ENCODE peak calls at places on chromosomes 12 and 14, in ten cellular contexts. C is dermis microvascular lymphatic vessel endothelial cell, Q is DMS153, X is choroid plexus epithelial cell, R is SHP77, S is nephron progenitor cell, E is activated T-cell treated with anti-CD3 and anti-CD28 coated beads for 1 hour, J is NCI-H774, G is NCI-H2081, U is T-helper 1 cell. L is an unnamed sample.

GRCh38 chr14:95817271-95817670 is 59.4 kb upstream of the TUNAR start:
- DNase-seq in U (no peak), X (no peak), S (no peak), R (no peak), C (no peak), E (no peak), G (no peak), Q (no peak), J (no peak), L (no peak)

GRCh38 chr12:50333441-50333840 is 50.1 kb upstream of the LIMA1 start:
- DNase-seq in Q (no peak), R (no peak), U (no peak), G (no peak), X (no peak), E (no peak), C (no peak), J (no peak), S (no peak), L (no peak)

GRCh38 chr14:81517798-81518398 is 15.8 kb downstream of the SEL1L start:
- DNase-seq in C (no peak), E (no peak), J (no peak), S (no peak), Q (no peak), G (no peak), U (no peak), X (peak; percentile 62), R (no peak), L (no peak)

GRCh38 chr14:54447231-54447692 is 6.1 kb upstream of the CNIH1 start:
- DNase-seq in S (no peak), Q (no peak), R (no peak), G (no peak), C (no peak), J (no peak), X (peak; percentile 89), U (no peak), E (no peak), L (no peak)

GRCh38 chr12:58832-59231 is 7.7 kb upstream of the IQSEC3 start:
- DNase-seq in Q (no peak), X (no peak), G (no peak), U (no peak), C (no peak), S (no peak), J (no peak), E (no peak), R (no peak), L (no peak)

GRCh38 chr12:79514730-79515525 is 175.8 kb downstream of the PAWR start:
- DNase-seq in E (no peak), U (no peak), Q (no peak), C (peak; percentile 55), G (no peak), R (no peak), X (peak; percentile 37), J (no peak), S (no peak), L (no peak)

GRCh38 chr12:32069071-32069470 is 37.6 kb upstream of the BICD1 start:
- DNase-seq in G (no peak), Q (no peak), U (no peak), S (no peak), C (peak; percentile 34), E (no peak), J (no peak), X (peak; percentile 13), R (no peak), L (peak; percentile 12)

GRCh38 chr14:90421621-90422020 is 24.8 kb downstream of the CALM1 start:
- DNase-seq in Q (no peak), C (no peak), R (no peak), U (no peak), X (no peak), G (no peak), J (no peak), S (no peak), E (no peak), L (no peak)

GRCh38 chr12:124278389-124279101 is 16.3 kb upstream of the RFLNA start:
- DNase-seq in X (peak; percentile 14), U (no peak), S (peak; percentile 20), E (no peak), R (peak; percentile 64), G (no peak), J (no peak), Q (no peak), C (no peak), L (no peak)

GRCh38 chr14:93727917-93728650 is 60.2 kb downstream of the PRIMA1 start:
- DNase-seq in G (no peak), X (no peak), C (no peak), Q (no peak), R (no peak), S (no peak), J (no peak), E (no peak), U (no peak), L (no peak)

GRCh38 chr12:20493924-20494323 is 125.6 kb downstream of the PDE3A start:
- DNase-seq in E (no peak), X (peak; percentile 61), G (no peak), Q (no peak), R (no peak), U (no peak), J (no peak), S (no peak), C (no peak), L (no peak)

GRCh38 chr12:106074706-106075392 is 63.9 kb downstream of the NUAK1 start:
- DNase-seq in R (no peak), Q (no peak), C (no peak), U (no peak), S (peak; percentile 15), E (no peak), X (peak; percentile 57), J (no peak), G (no peak), L (peak; percentile 6)

GRCh38 chr12:62260733-62261683 is 804 bp downstream of the USP15 start:
- DNase-seq in Q (peak; percentile 40), J (no peak), U (peak; percentile 28), E (peak; percentile 33), R (no peak), S (peak; percentile 7), G (peak; percentile 1), X (peak; percentile 63), C (no peak), L (no peak)

GRCh38 chr14:75519826-75520692 is 2.2 kb upstream of the BATF start:
- DNase-seq in U (no peak), X (peak; percentile 45), R (no peak), Q (no peak), G (no peak), C (no peak), J (no peak), S (no peak), E (no peak), L (no peak)

GRCh38 chr14:92683041-92683440 is 65.4 kb downstream of the LGMN start:
- DNase-seq in J (no peak), C (no peak), Q (no peak), U (no peak), R (no peak), X (no peak), S (no peak), E (no peak), G (no peak), L (no peak)

GRCh38 chr12:31431721-31432120 is 105.8 kb upstream of the SINHCAF start:
- DNase-seq in E (no peak), R (no peak), G (no peak), Q (no peak), S (no peak), U (no peak), X (peak; percentile 60), J (no peak), C (no peak), L (no peak)

GRCh38 chr14:72962829-72963312 is 36.6 kb downstream of the DCAF4 start:
- DNase-seq in R (no peak), J (peak; percentile 55), X (peak; percentile 79), S (no peak), U (no peak), E (no peak), Q (peak; percentile 77), C (no peak), G (peak; percentile 6), L (no peak)

GRCh38 chr14:46940600-46940999 is 289.0 kb upstream of the RPL10L start:
- DNase-seq in Q (no peak), G (no peak), J (no peak), E (no peak), U (no peak), C (no peak), S (no peak), R (no peak), X (no peak), L (no peak)

GRCh38 chr12:69385038-69385437 is 25.5 kb downstream of the YEATS4 start:
- DNase-seq in R (no peak), C (no peak), X (no peak), U (no peak), S (no peak), E (no peak), J (no peak), Q (no peak), G (no peak), L (no peak)

GRCh38 chr12:9331218-9331626 is 123.0 kb upstream of the PZP start:
- DNase-seq in U (peak; percentile 35), E (peak; percentile 66), Q (no peak), X (peak; percentile 67), S (peak; percentile 77), G (peak; percentile 51), R (peak; percentile 11), J (peak; percentile 61), C (peak; percentile 22), L (no peak)

GRCh38 chr12:58566599-58566998 is 353.7 kb downstream of the LRIG3 start:
- DNase-seq in E (no peak), C (no peak), G (no peak), S (no peak), R (no peak), X (peak; percentile 74), J (no peak), U (no peak), Q (no peak), L (no peak)

GRCh38 chr12:67515679-67516363 is 132.7 kb upstream of the DYRK2 start:
- DNase-seq in G (peak; percentile 82), R (peak; percentile 83), E (no peak), Q (peak; percentile 89), X (peak; percentile 21), S (no peak), C (no peak), U (no peak), J (peak; percentile 89), L (no peak)

GRCh38 chr14:43729149-43729548 is 777.9 kb downstream of the FSCB start:
- DNase-seq in U (no peak), X (no peak), C (no peak), R (no peak), S (no peak), G (no peak), J (no peak), E (no peak), Q (no peak), L (no peak)

GRCh38 chr12:113007166-113007565 is 28.8 kb downstream of the OAS2 start:
- DNase-seq in Q (no peak), S (no peak), U (no peak), E (no peak), C (no peak), R (no peak), X (peak; percentile 54), J (no peak), G (no peak), L (no peak)

GRCh38 chr14:62443796-62444195 is 601.5 kb downstream of the KCNH5 start:
- DNase-seq in C (no peak), E (no peak), S (no peak), G (no peak), R (no peak), U (no peak), Q (no peak), X (peak; percentile 55), J (no peak), L (no peak)

GRCh38 chr14:32560213-32560857 is 231.2 kb downstream of the AKAP6 start:
- DNase-seq in E (no peak), G (peak; percentile 50), J (peak; percentile 58), U (no peak), C (peak; percentile 72), X (peak; percentile 93), R (peak; percentile 78), Q (peak; percentile 70), S (peak; percentile 59), L (peak; percentile 34)

GRCh38 chr12:131940121-131940520 is 9.6 kb upstream of the EP400 start:
- DNase-seq in E (no peak), Q (no peak), J (no peak), S (no peak), C (no peak), G (no peak), X (no peak), U (no peak), R (no peak), L (no peak)

GRCh38 chr14:105389976-105390848 is 8.1 kb upstream of the TEX22 start:
- DNase-seq in J (no peak), Q (no peak), E (no peak), R (no peak), U (no peak), G (no peak), C (no peak), S (no peak), X (no peak), L (no peak)